ENCODE peak calls at places on chromosomes 7 and 10, in nine cellular contexts. Y is activated CD4-positive, alpha-beta T cell treated with anti-CD3 and anti-CD28 coated beads, Interleukin-2, amount 10 ng/mL, durations not matched to agents 24 days and 14 days; B is fibroblast of pulmonary artery; W is ureter; J is AG10803; Q is NCI-H1105; V is stimulated activated CD8-positive, alpha-beta memory T cell treated with anti-CD3 and anti-CD28 coated beads, Interleukin-7, amount 100 ng/mL, for 4 hours; C is nephron progenitor cell; I is activated CD4-positive, alpha-beta memory T cell treated with anti-CD3 and anti-CD28 coated beads for 36 hours. O is an unnamed sample.

GRCh38 chr7:98797150-98797549 is 72.7 kb downstream of the TMEM130 start:
- DNase-seq in Y (no peak), C (no peak), W (peak), V (no peak), B (no peak), Q (no peak), J (no peak), I (no peak), O (no peak)

GRCh38 chr10:3790272-3790671 is 5.3 kb upstream of the KLF6 start:
- DNase-seq in I (no peak), C (no peak), Y (no peak), J (no peak), B (no peak), Q (no peak), V (no peak), W (no peak), O (no peak)

GRCh38 chr10:56104487-56104886 is 256.6 kb downstream of the ZWINT start:
- DNase-seq in I (no peak), W (no peak), Q (no peak), B (no peak), J (no peak), Y (no peak), V (no peak), C (no peak), O (no peak)

GRCh38 chr7:22574756-22575517 is 74.9 kb upstream of the STEAP1B start:
- DNase-seq in V (no peak), C (no peak), Q (no peak), W (no peak), Y (no peak), I (no peak), J (peak), B (no peak), O (no peak)

GRCh38 chr7:6438427-6438826 is 9.3 kb downstream of the DAGLB start:
- DNase-seq in W (no peak), C (no peak), V (no peak), J (no peak), I (no peak), B (no peak), Q (no peak), Y (no peak), O (no peak)

GRCh38 chr10:74770400-74770799 is 56.0 kb upstream of the KAT6B start:
- DNase-seq in I (no peak), Y (no peak), J (no peak), W (no peak), C (no peak), B (no peak), Q (no peak), V (no peak), O (no peak)

GRCh38 chr10:124605856-124606812 is 138.0 kb downstream of the FAM53B start:
- DNase-seq in V (no peak), C (no peak), I (no peak), W (no peak), B (no peak), Y (no peak), J (no peak), Q (no peak), O (no peak)

GRCh38 chr10:111113961-111114830 is 37.4 kb downstream of the ADRA2A start:
- DNase-seq in I (no peak), J (peak), C (no peak), Y (no peak), Q (no peak), W (no peak), B (no peak), V (no peak), O (peak)

GRCh38 chr10:99850041-99850766 is 67.8 kb downstream of the ABCC2 start:
- DNase-seq in I (no peak), V (no peak), Y (peak), J (no peak), Q (no peak), W (no peak), C (no peak), B (no peak), O (no peak)

GRCh38 chr7:132904209-132904608 is 177.7 kb downstream of the CHCHD3 start:
- DNase-seq in Y (no peak), J (no peak), C (no peak), Q (no peak), V (no peak), B (no peak), I (no peak), W (no peak), O (no peak)

GRCh38 chr10:128077155-128077875 is 48.9 kb downstream of the MKI67 start:
- DNase-seq in C (no peak), W (peak), V (no peak), J (no peak), Y (no peak), Q (no peak), B (no peak), I (no peak), O (no peak)

GRCh38 chr10:15898046-15898445 is 37.7 kb upstream of the MINDY3 start:
- DNase-seq in I (no peak), V (no peak), W (no peak), Y (no peak), C (no peak), B (peak), J (peak), Q (no peak), O (peak)

GRCh38 chr7:98687331-98687863 is 70.3 kb downstream of the NPTX2 start:
- DNase-seq in C (no peak), I (no peak), J (no peak), B (no peak), V (no peak), W (no peak), Y (no peak), Q (peak), O (no peak)

GRCh38 chr7:100895956-100896742 is 461 bp upstream of the ACHE start:
- DNase-seq in Y (peak), V (no peak), C (peak), J (no peak), W (peak), Q (peak), I (no peak), B (no peak), O (no peak)

GRCh38 chr7:5634107-5634950 is 147.1 kb downstream of the RNF216 start:
- DNase-seq in Q (no peak), V (no peak), W (peak), I (no peak), Y (no peak), B (peak), J (peak), C (peak), O (peak)